ENCODE peak calls at places on chromosomes 11 and 22, in four cellular contexts. Z, D, P and B are unnamed samples.

GRCh38 chr11:17547051-17547577 is at the start of gene OTOG:
- DNase-seq in D (no peak), Z (no peak), P (peak; percentile 8), B (no peak)

GRCh38 chr11:19071255-19071654 is 10.7 kb upstream of the MRGPRX2 start:
- DNase-seq in P (peak; percentile 93), Z (peak; percentile 64), D (peak; percentile 64), B (peak; percentile 86)

GRCh38 chr11:96579642-96580041 is 189.8 kb downstream of the JRKL start:
- DNase-seq in P (no peak), D (no peak), Z (no peak), B (no peak)

GRCh38 chr22:47423266-47423665 is 660.8 kb downstream of the TBC1D22A start:
- DNase-seq in Z (no peak), P (no peak), D (no peak), B (no peak)

GRCh38 chr11:122666743-122667142 is 11.2 kb downstream of the UBASH3B start:
- DNase-seq in Z (no peak), D (no peak), P (no peak), B (peak; percentile 34)

GRCh38 chr22:19547620-19548019 is 23.4 kb upstream of the CLDN5 start:
- DNase-seq in D (no peak), P (no peak), Z (no peak), B (no peak)

GRCh38 chr11:46020084-46020483 is 97.6 kb downstream of the LARGE2 start:
- DNase-seq in Z (no peak), P (no peak), D (no peak), B (no peak)

GRCh38 chr11:3190600-3190999 is 25.5 kb upstream of the OSBPL5 start:
- DNase-seq in D (no peak), Z (no peak), P (no peak), B (no peak)

GRCh38 chr22:44180706-44181032 is at the start of gene PARVG:
- DNase-seq in Z (no peak), P (no peak), D (no peak), B (no peak)

GRCh38 chr11:82405392-82405791 is 328.3 kb downstream of the FAM181B start:
- DNase-seq in Z (no peak), D (no peak), P (no peak), B (no peak)

GRCh38 chr22:50525104-50525958 is at the start of gene SCO2:
- DNase-seq in P (peak; percentile 98), D (peak; percentile 95), Z (peak; percentile 85), B (peak; percentile 97)

GRCh38 chr11:61516675-61517516 is 8.3 kb downstream of the LRRC10B start:
- DNase-seq in D (no peak), Z (no peak), P (peak; percentile 28), B (peak; percentile 50)

GRCh38 chr11:40732107-40732506 is 727.3 kb downstream of the LRRC4C start:
- DNase-seq in Z (no peak), D (no peak), P (no peak), B (no peak)

GRCh38 chr22:48103126-48103875 is 1340.9 kb downstream of the TBC1D22A start:
- DNase-seq in Z (no peak), D (no peak), P (no peak), B (no peak)

GRCh38 chr11:66883021-66883968 is 26.4 kb downstream of the LRFN4 start:
- DNase-seq in P (peak; percentile 51), Z (peak; percentile 34), D (peak; percentile 30), B (peak; percentile 52)